ENCODE peak calls at places on chromosomes 7 and 10, in five cellular contexts. One of them, this sample, is unnamed.

GRCh38 chr7:61111-61510 is 131.3 kb upstream of the FAM20C start:
- DNase-seq in RWPE1: no peak
- DNase-seq in CD8-positive, alpha-beta T cell: no peak
- DNase-seq in transverse colon: peak
- DNase-seq in tibial artery: no peak
- DNase-seq in this sample: no peak

GRCh38 chr10:69337312-69338132 is 59.2 kb downstream of the HK1 start:
- DNase-seq in RWPE1: peak
- DNase-seq in tibial artery: peak
- DNase-seq in transverse colon: no peak
- DNase-seq in CD8-positive, alpha-beta T cell: no peak
- DNase-seq in this sample: no peak

GRCh38 chr7:101898019-101898575 is 80.7 kb downstream of the CUX1 start:
- DNase-seq in RWPE1: no peak
- DNase-seq in transverse colon: no peak
- DNase-seq in tibial artery: no peak
- DNase-seq in CD8-positive, alpha-beta T cell: no peak
- DNase-seq in this sample: no peak

GRCh38 chr7:124387056-124387455 is 354.2 kb upstream of the TMEM229A start:
- DNase-seq in CD8-positive, alpha-beta T cell: no peak
- DNase-seq in tibial artery: no peak
- DNase-seq in transverse colon: no peak
- DNase-seq in RWPE1: no peak
- DNase-seq in this sample: no peak

GRCh38 chr10:133378251-133379096 is 588 bp upstream of the PAOX start:
- DNase-seq in CD8-positive, alpha-beta T cell: peak
- DNase-seq in tibial artery: peak
- DNase-seq in transverse colon: peak
- DNase-seq in RWPE1: peak
- DNase-seq in this sample: peak

GRCh38 chr10:57806675-57807074 is 461.0 kb downstream of the IPMK start:
- DNase-seq in transverse colon: no peak
- DNase-seq in tibial artery: no peak
- DNase-seq in RWPE1: no peak
- DNase-seq in CD8-positive, alpha-beta T cell: no peak
- DNase-seq in this sample: no peak

GRCh38 chr10:14952851-14953451 is 945 bp downstream of the DCLRE1C start:
- DNase-seq in tibial artery: no peak
- DNase-seq in transverse colon: no peak
- DNase-seq in RWPE1: no peak
- DNase-seq in CD8-positive, alpha-beta T cell: no peak
- DNase-seq in this sample: peak

GRCh38 chr10:17169807-17170206 is 31.7 kb downstream of the TRDMT1 start:
- DNase-seq in RWPE1: no peak
- DNase-seq in transverse colon: no peak
- DNase-seq in tibial artery: no peak
- DNase-seq in CD8-positive, alpha-beta T cell: no peak
- DNase-seq in this sample: no peak

GRCh38 chr7:27173412-27174076 is 576 bp downstream of the HOXA10 start:
- DNase-seq in RWPE1: no peak
- DNase-seq in CD8-positive, alpha-beta T cell: no peak
- DNase-seq in tibial artery: peak
- DNase-seq in transverse colon: peak
- DNase-seq in this sample: no peak

GRCh38 chr7:110573862-110574528 is 516.9 kb upstream of the LRRN3 start:
- DNase-seq in RWPE1: peak
- DNase-seq in CD8-positive, alpha-beta T cell: no peak
- DNase-seq in transverse colon: no peak
- DNase-seq in tibial artery: no peak
- DNase-seq in this sample: no peak

GRCh38 chr7:10720042-10720441 is 253.6 kb upstream of the PHF14 start:
- DNase-seq in transverse colon: no peak
- DNase-seq in RWPE1: no peak
- DNase-seq in tibial artery: no peak
- DNase-seq in CD8-positive, alpha-beta T cell: no peak
- DNase-seq in this sample: no peak

GRCh38 chr7:100079024-100079560 is 2.4 kb downstream of the ZNF3 start:
- DNase-seq in transverse colon: peak
- DNase-seq in tibial artery: no peak
- DNase-seq in CD8-positive, alpha-beta T cell: no peak
- DNase-seq in RWPE1: no peak
- DNase-seq in this sample: no peak
- H3K27ac ChIP-seq in transverse colon: peak
- H3K27ac ChIP-seq in tibial artery: no peak
- H3K27ac ChIP-seq in CD8-positive, alpha-beta T cell: no peak
- H3K27ac ChIP-seq in RWPE1: peak
- H3K27ac ChIP-seq in this sample: no peak

DNA sequence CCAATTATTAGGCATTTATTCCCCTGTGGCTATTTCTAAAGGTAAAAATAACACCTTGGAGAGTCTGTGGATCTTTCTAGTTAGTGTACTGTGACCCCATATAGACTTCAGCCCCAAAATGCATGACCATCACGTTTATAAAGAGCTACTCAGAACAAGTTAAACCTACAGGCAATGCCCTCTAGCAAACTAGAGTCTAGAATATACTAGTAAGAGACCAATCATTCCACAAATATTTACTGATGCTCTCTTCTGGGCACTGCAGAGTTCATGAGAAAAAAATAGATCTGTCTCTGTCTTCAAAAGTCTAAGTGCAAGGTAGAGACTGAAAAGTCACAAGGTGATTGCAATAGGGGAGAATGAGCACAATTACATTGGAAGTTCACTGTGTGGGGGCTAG is 20.5 kb upstream of the CALD1 start:
- DNase-seq in CD8-positive, alpha-beta T cell: no peak
- DNase-seq in RWPE1: no peak
- DNase-seq in transverse colon: no peak
- DNase-seq in tibial artery: no peak
- DNase-seq in this sample: no peak
- H3K27ac ChIP-seq in CD8-positive, alpha-beta T cell: no peak
- H3K27ac ChIP-seq in RWPE1: no peak
- H3K27ac ChIP-seq in transverse colon: no peak
- H3K27ac ChIP-seq in tibial artery: peak
- H3K27ac ChIP-seq in this sample: no peak

DNA sequence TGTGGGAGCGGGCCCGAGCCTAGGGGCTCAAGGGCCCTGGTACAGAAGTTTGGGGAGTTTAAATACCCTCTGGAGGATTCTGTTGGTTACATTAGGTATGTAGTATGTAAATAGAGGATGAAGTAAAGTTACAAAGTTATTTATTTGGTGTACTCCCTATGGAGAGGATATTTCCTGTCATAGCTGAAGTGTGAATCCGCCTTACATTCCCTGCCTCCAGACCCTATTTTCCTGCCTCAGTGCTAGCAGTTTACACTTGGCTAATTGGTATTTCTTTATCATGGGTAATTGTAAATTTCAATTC is 60.6 kb upstream of the KLF14 start:
- DNase-seq in tibial artery: no peak
- DNase-seq in RWPE1: no peak
- DNase-seq in CD8-positive, alpha-beta T cell: no peak
- DNase-seq in transverse colon: no peak
- DNase-seq in this sample: no peak
- H3K27ac ChIP-seq in tibial artery: no peak
- H3K27ac ChIP-seq in RWPE1: no peak
- H3K27ac ChIP-seq in CD8-positive, alpha-beta T cell: no peak
- H3K27ac ChIP-seq in transverse colon: no peak
- H3K27ac ChIP-seq in this sample: no peak

GRCh38 chr7:105141068-105141467 is 127.1 kb downstream of the KMT2E start:
- DNase-seq in RWPE1: peak
- DNase-seq in tibial artery: no peak
- DNase-seq in CD8-positive, alpha-beta T cell: no peak
- DNase-seq in transverse colon: no peak
- DNase-seq in this sample: peak
- H3K27ac ChIP-seq in RWPE1: no peak
- H3K27ac ChIP-seq in tibial artery: no peak
- H3K27ac ChIP-seq in CD8-positive, alpha-beta T cell: no peak
- H3K27ac ChIP-seq in transverse colon: no peak
- H3K27ac ChIP-seq in this sample: no peak

GRCh38 chr7:135512135-135512887 is 2.4 kb upstream of the CNOT4 start:
- DNase-seq in RWPE1: peak
- DNase-seq in transverse colon: no peak
- DNase-seq in tibial artery: no peak
- DNase-seq in CD8-positive, alpha-beta T cell: no peak
- DNase-seq in this sample: peak
- H3K27ac ChIP-seq in RWPE1: no peak
- H3K27ac ChIP-seq in transverse colon: no peak
- H3K27ac ChIP-seq in tibial artery: no peak
- H3K27ac ChIP-seq in CD8-positive, alpha-beta T cell: no peak
- H3K27ac ChIP-seq in this sample: no peak

GRCh38 chr7:2663960-2664359 is 24.0 kb upstream of the AMZ1 start:
- DNase-seq in tibial artery: no peak
- DNase-seq in transverse colon: no peak
- DNase-seq in RWPE1: no peak
- DNase-seq in CD8-positive, alpha-beta T cell: no peak
- DNase-seq in this sample: no peak
- H3K27ac ChIP-seq in tibial artery: no peak
- H3K27ac ChIP-seq in transverse colon: no peak
- H3K27ac ChIP-seq in RWPE1: peak
- H3K27ac ChIP-seq in CD8-positive, alpha-beta T cell: no peak
- H3K27ac ChIP-seq in this sample: no peak

GRCh38 chr10:97320480-97321031 is 1.5 kb downstream of the FRAT1 start:
- DNase-seq in RWPE1: no peak
- DNase-seq in transverse colon: peak
- DNase-seq in CD8-positive, alpha-beta T cell: no peak
- DNase-seq in tibial artery: peak
- DNase-seq in this sample: no peak
- H3K27ac ChIP-seq in RWPE1: peak
- H3K27ac ChIP-seq in transverse colon: peak
- H3K27ac ChIP-seq in CD8-positive, alpha-beta T cell: peak
- H3K27ac ChIP-seq in tibial artery: peak
- H3K27ac ChIP-seq in this sample: peak

GRCh38 chr7:20190588-20190987 is 26.6 kb downstream of the MACC1 start:
- DNase-seq in tibial artery: no peak
- DNase-seq in CD8-positive, alpha-beta T cell: no peak
- DNase-seq in transverse colon: no peak
- DNase-seq in RWPE1: no peak
- DNase-seq in this sample: no peak
- H3K27ac ChIP-seq in tibial artery: no peak
- H3K27ac ChIP-seq in CD8-positive, alpha-beta T cell: no peak
- H3K27ac ChIP-seq in transverse colon: no peak
- H3K27ac ChIP-seq in RWPE1: no peak
- H3K27ac ChIP-seq in this sample: no peak